ENCODE peak calls at places on chromosome 17, in seven cellular contexts. G is RCC 7860; T is caudate nucleus; X is stimulated activated CD8-positive, alpha-beta memory T cell treated with anti-CD3 and anti-CD28 coated beads, Interleukin-7, amount 100 ng/mL, for 48 hours; I is omental fat pad; Z is heart left ventricle; U is sigmoid colon. Y is an unnamed sample.
A peak's percentile ranks its signal among the peaks of the same experiment; 100 is the strongest.

GRCh38 chr17:8893059-8893458 is 25.6 kb upstream of the PIK3R6 start:
- DNase-seq in G (no peak), T (no peak), X (no peak), I (no peak), Z (no peak), U (no peak), Y (peak; percentile 31)

GRCh38 chr17:15346196-15346595 is 4.8 kb upstream of the TEKT3 start:
- DNase-seq in G (no peak), T (no peak), X (no peak), I (no peak), Z (no peak), U (no peak), Y (no peak)

GRCh38 chr17:79844869-79845600 is 5.8 kb upstream of the CBX4 start:
- DNase-seq in G (no peak), T (peak; percentile 21), X (no peak), I (no peak), Z (peak; percentile 63), U (peak; percentile 75), Y (no peak)

GRCh38 chr17:31724619-31725018 is 134.4 kb downstream of the COPRS start:
- DNase-seq in G (no peak), T (no peak), X (no peak), I (no peak), Z (no peak), U (no peak), Y (no peak)

GRCh38 chr17:30950669-30951399 is 20.0 kb upstream of the RNF135 start:
- DNase-seq in G (peak; percentile 87), T (peak; percentile 29), X (no peak), I (peak; percentile 35), Z (peak; percentile 81), U (peak; percentile 87), Y (no peak)

GRCh38 chr17:51653902-51654301 is 393.6 kb downstream of the UTP18 start:
- DNase-seq in G (no peak), T (no peak), X (no peak), I (no peak), Z (no peak), U (no peak), Y (no peak)

GRCh38 chr17:30600830-30601494 is 123.8 kb downstream of the GOSR1 start:
- DNase-seq in G (no peak), T (peak; percentile 56), X (no peak), I (no peak), Z (no peak), U (no peak), Y (no peak)

GRCh38 chr17:2613089-2613808 is 19.8 kb downstream of the PAFAH1B1 start:
- DNase-seq in G (no peak), T (no peak), X (no peak), I (no peak), Z (no peak), U (no peak), Y (no peak)

GRCh38 chr17:67469208-67469980 is 92.3 kb downstream of the PITPNC1 start:
- DNase-seq in G (no peak), T (peak; percentile 40), X (no peak), I (no peak), Z (no peak), U (no peak), Y (no peak)

GRCh38 chr17:68993112-68993511 is 37.9 kb upstream of the ABCA8 start:
- DNase-seq in G (no peak), T (no peak), X (no peak), I (no peak), Z (no peak), U (no peak), Y (no peak)

GRCh38 chr17:60901806-60902205 is 224.2 kb downstream of the BCAS3 start:
- DNase-seq in G (no peak), T (no peak), X (no peak), I (no peak), Z (no peak), U (no peak), Y (no peak)

GRCh38 chr17:51909971-51910370 is 248.5 kb downstream of the CA10 start:
- DNase-seq in G (no peak), T (no peak), X (no peak), I (no peak), Z (no peak), U (no peak), Y (no peak)

GRCh38 chr17:46191332-46192210 is 1.7 kb downstream of the KANSL1 start:
- DNase-seq in G (no peak), T (peak; percentile 23), X (no peak), I (no peak), Z (no peak), U (no peak), Y (no peak)

GRCh38 chr17:59838196-59838911 is 54.4 kb downstream of the TUBD1 start:
- DNase-seq in G (peak; percentile 52), T (no peak), X (no peak), I (no peak), Z (peak; percentile 19), U (peak; percentile 57), Y (no peak)

GRCh38 chr17:8019665-8020064 is 17.2 kb downstream of the GUCY2D start:
- DNase-seq in G (peak; percentile 73), T (no peak), X (no peak), I (no peak), Z (no peak), U (peak; percentile 60), Y (peak; percentile 38)

GRCh38 chr17:81022371-81022729 is 12.6 kb upstream of the BAIAP2 start:
- DNase-seq in G (no peak), T (no peak), X (no peak), I (no peak), Z (no peak), U (no peak), Y (no peak)

GRCh38 chr17:82396601-82397435 is 21.3 kb upstream of the HEXD start:
- DNase-seq in G (no peak), T (no peak), X (no peak), I (no peak), Z (no peak), U (no peak), Y (no peak)

Y was measured in cardiac septum.